ENCODE peak calls at places on chromosomes 11 and 22, in nine cellular contexts. Y, K, E, Z, B, T, P, D and N are unnamed samples.

GRCh38 chr22:41892721-41893120 is 22.2 kb downstream of the SHISA8 start:
- DNase-seq in Y (no peak), K (no peak), E (no peak), Z (no peak), B (no peak), T (no peak), P (no peak), D (no peak), N (no peak)

GRCh38 chr11:132256621-132257227 is 886.3 kb downstream of the NTM start:
- DNase-seq in Y (no peak), K (no peak), E (no peak), Z (no peak), B (no peak), T (no peak), P (no peak), D (no peak), N (no peak)

GRCh38 chr11:128494418-128495332 is 92.7 kb downstream of the ETS1 start:
- DNase-seq in Y (no peak), K (no peak), E (no peak), Z (no peak), B (no peak), T (no peak), P (no peak), D (no peak), N (no peak)

GRCh38 chr11:102534261-102534872 is 3.8 kb upstream of the MMP7 start:
- DNase-seq in Y (peak), K (no peak), E (peak), Z (peak), B (no peak), T (no peak), P (no peak), D (no peak), N (no peak)

GRCh38 chr22:45717787-45718186 is 46.2 kb downstream of the ATXN10 start:
- DNase-seq in Y (no peak), K (no peak), E (no peak), Z (peak), B (no peak), T (no peak), P (no peak), D (no peak), N (no peak)

GRCh38 chr11:62710001-62710345 is 2.5 kb downstream of the GNG3 start:
- DNase-seq in Y (no peak), K (no peak), E (no peak), Z (peak), B (no peak), T (no peak), P (no peak), D (no peak), N (no peak)

GRCh38 chr11:4636136-4636535 is 1.1 kb upstream of the OR51D1 start:
- DNase-seq in Y (no peak), K (no peak), E (no peak), Z (no peak), B (no peak), T (no peak), P (no peak), D (no peak), N (no peak)

GRCh38 chr11:72814831-72815618 is 814 bp downstream of the ATG16L2 start:
- DNase-seq in Y (peak), K (peak), E (peak), Z (peak), B (no peak), T (peak), P (no peak), D (no peak), N (peak)

GRCh38 chr11:69335461-69336386 is 41.8 kb downstream of the MYEOV start:
- DNase-seq in Y (no peak), K (no peak), E (peak), Z (no peak), B (no peak), T (no peak), P (no peak), D (no peak), N (no peak)

GRCh38 chr11:40716344-40717178 is 742.9 kb downstream of the LRRC4C start:
- DNase-seq in Y (no peak), K (no peak), E (no peak), Z (no peak), B (no peak), T (no peak), P (no peak), D (no peak), N (no peak)

GRCh38 chr11:111569476-111569875 is 29.0 kb downstream of the LAYN start:
- DNase-seq in Y (no peak), K (no peak), E (no peak), Z (no peak), B (no peak), T (no peak), P (no peak), D (no peak), N (no peak)

GRCh38 chr11:88293931-88294330 is 43.6 kb downstream of the CTSC start:
- DNase-seq in Y (no peak), K (no peak), E (no peak), Z (peak), B (no peak), T (no peak), P (no peak), D (no peak), N (no peak)

GRCh38 chr22:32920032-32920628 is 118.6 kb downstream of the TIMP3 start:
- DNase-seq in Y (peak), K (peak), E (no peak), Z (peak), B (no peak), T (no peak), P (no peak), D (no peak), N (no peak)

GRCh38 chr22:35434061-35434750 is 34.3 kb downstream of the MCM5 start:
- DNase-seq in Y (no peak), K (no peak), E (no peak), Z (no peak), B (no peak), T (no peak), P (no peak), D (no peak), N (no peak)

GRCh38 chr11:86955674-86956522 is 703 bp upstream of the FZD4 start:
- DNase-seq in Y (peak), K (peak), E (peak), Z (peak), B (no peak), T (peak), P (peak), D (peak), N (no peak)

GRCh38 chr22:21845558-21846452 is 21.6 kb downstream of the MAPK1 start:
- DNase-seq in Y (no peak), K (no peak), E (no peak), Z (no peak), B (no peak), T (no peak), P (no peak), D (no peak), N (no peak)

GRCh38 chr11:119258180-119258579 is 52.0 kb downstream of the CBL start:
- DNase-seq in Y (peak), K (no peak), E (no peak), Z (no peak), B (no peak), T (no peak), P (no peak), D (no peak), N (no peak)

GRCh38 chr11:28529540-28530410 is 421.6 kb downstream of the METTL15 start:
- DNase-seq in Y (peak), K (peak), E (peak), Z (peak), B (no peak), T (peak), P (no peak), D (no peak), N (no peak)

GRCh38 chr11:116535954-116536353 is 236.8 kb downstream of the BUD13 start:
- DNase-seq in Y (no peak), K (no peak), E (no peak), Z (no peak), B (no peak), T (peak), P (no peak), D (no peak), N (no peak)

GRCh38 chr22:17862646-17863181 is 88.4 kb upstream of the BID start:
- DNase-seq in Y (no peak), K (no peak), E (no peak), Z (no peak), B (no peak), T (no peak), P (no peak), D (no peak), N (peak)